ENCODE peak calls at places on chromosomes 13 and 19, in six cellular contexts. A is stomach, W is ovary, F is kidney, L is HCT116, N is psoas muscle. M is an unnamed sample. For H3K9me3, the result is how much of the 10 kb centered on the place peaks cover.

GRCh38 chr13:43991773-43992201 is 112.1 kb downstream of the LACC1 start:
- DNase-seq in L (no peak), W (no peak), F (no peak), A (no peak), N (no peak), M (no peak)

GRCh38 chr13:41259875-41260501 is 3.4 kb downstream of the MTRF1 start:
- DNase-seq in W (no peak), A (no peak), L (no peak), N (no peak), F (no peak), M (no peak)

GRCh38 chr13:113917523-113918371 is 53.9 kb upstream of the GAS6 start:
- DNase-seq in L (no peak), F (no peak), A (peak), N (no peak), W (peak), M (peak)

GRCh38 chr13:80168089-80168850 is 172.7 kb downstream of the SPRY2 start:
- DNase-seq in A (no peak), N (no peak), W (no peak), L (no peak), F (no peak), M (no peak)

GRCh38 chr13:98453254-98453843 is 123.6 kb downstream of the STK24 start:
- DNase-seq in F (no peak), W (no peak), L (no peak), A (no peak), N (no peak), M (no peak)

GRCh38 chr19:16893686-16893990 is 4.8 kb downstream of the F2RL3 start:
- DNase-seq in N (no peak), A (no peak), W (no peak), L (no peak), F (peak), M (no peak)

GRCh38 chr13:41960195-41960699 is 662 bp downstream of the VWA8 start:
- DNase-seq in L (no peak), W (no peak), A (no peak), F (no peak), N (no peak), M (no peak)

GRCh38 chr13:93522486-93522885 is 295.9 kb downstream of the GPC6 start:
- DNase-seq in W (no peak), L (no peak), F (no peak), N (no peak), A (no peak), M (no peak)

GRCh38 chr19:16660763-16661479 is at the start of gene TMEM38A:
- DNase-seq in W (peak), L (no peak), N (peak), F (peak), A (peak), M (peak)

GRCh38 chr13:77326905-77327604 is at the start of gene MYCBP2:
- DNase-seq in N (peak), L (peak), F (peak), W (peak), A (peak), M (peak)

GRCh38 chr19:46000497-46001246 is 5.4 kb downstream of the CCDC61 start:
- DNase-seq in A (peak), F (peak), N (peak), W (no peak), L (no peak), M (no peak)

GRCh38 chr19:36456831-36457230 is 32.5 kb downstream of the ZNF566 start:
- DNase-seq in N (no peak), F (no peak), L (no peak), A (no peak), W (no peak), M (no peak)

GRCh38 chr19:36460046-36460445 is 29.3 kb downstream of the ZNF566 start:
- DNase-seq in L (no peak), F (no peak), N (no peak), A (no peak), W (no peak), M (no peak)
- H3K9me3 ChIP-seq in L (under half), F (under half), N (half or more), A (under half), W (under half), M (under half)

GRCh38 chr13:51044023-51044665 is 66.9 kb downstream of the C13orf42 start:
- DNase-seq in L (no peak), F (no peak), A (no peak), N (no peak), W (no peak), M (no peak)
- TF ChIP-seq CTCF in L (no peak), F (no peak), A (no peak), N (no peak), W (no peak), M (no peak)

DNA sequence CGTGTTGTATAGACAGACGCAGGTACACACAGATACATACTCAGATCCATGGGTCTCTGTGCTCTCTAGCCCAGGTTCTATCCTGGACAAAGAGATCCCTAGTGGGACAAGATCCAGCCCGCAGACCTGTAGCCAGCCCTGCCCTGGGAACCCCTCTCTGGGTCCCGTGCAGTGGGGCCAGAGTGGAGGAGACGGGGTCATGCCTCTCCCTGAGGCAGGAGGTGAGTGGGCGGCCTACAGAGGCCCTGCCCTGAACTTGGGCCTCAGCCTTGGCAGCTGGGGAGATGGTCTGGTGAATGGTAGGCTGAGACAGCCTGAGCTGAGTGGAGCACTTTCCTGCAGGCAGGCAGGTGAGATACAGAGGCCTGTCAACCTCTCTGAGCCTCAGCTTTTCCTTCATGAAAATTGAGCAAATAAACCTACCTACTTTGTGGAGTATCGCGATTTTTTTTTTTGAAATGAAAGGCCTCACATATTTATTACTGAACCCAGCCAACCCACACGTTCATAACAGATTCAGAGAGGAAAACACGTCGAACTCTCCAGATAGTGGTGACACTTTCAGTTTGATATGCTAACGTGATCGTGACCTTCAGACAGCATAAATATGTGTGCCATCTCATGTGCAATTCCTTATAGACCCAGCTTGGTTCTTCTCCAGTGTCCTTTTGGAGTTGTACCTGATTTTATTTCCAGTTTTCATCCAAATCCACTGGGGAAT is 3.4 kb upstream of the JUND start:
- DNase-seq in F (no peak), W (peak), L (no peak), A (no peak), N (no peak), M (no peak)
- H3K4me3 ChIP-seq in F (no peak), W (no peak), L (no peak), A (no peak), N (no peak), M (no peak)

GRCh38 chr19:23974941-23975340 is 60.3 kb downstream of the ZNF726 start:
- DNase-seq in L (no peak), A (no peak), N (no peak), W (no peak), F (no peak), M (no peak)
- H3K9me3 ChIP-seq in L (under half), A (under half), N (under half), W (under half), F (under half), M (under half)

GRCh38 chr13:73849292-73849691 is 284.9 kb downstream of the KLF12 start:
- DNase-seq in F (no peak), L (peak), W (no peak), A (no peak), N (no peak), M (no peak)
- TF ChIP-seq CTCF in F (peak), L (peak), W (no peak), A (no peak), N (peak), M (no peak)

DNA sequence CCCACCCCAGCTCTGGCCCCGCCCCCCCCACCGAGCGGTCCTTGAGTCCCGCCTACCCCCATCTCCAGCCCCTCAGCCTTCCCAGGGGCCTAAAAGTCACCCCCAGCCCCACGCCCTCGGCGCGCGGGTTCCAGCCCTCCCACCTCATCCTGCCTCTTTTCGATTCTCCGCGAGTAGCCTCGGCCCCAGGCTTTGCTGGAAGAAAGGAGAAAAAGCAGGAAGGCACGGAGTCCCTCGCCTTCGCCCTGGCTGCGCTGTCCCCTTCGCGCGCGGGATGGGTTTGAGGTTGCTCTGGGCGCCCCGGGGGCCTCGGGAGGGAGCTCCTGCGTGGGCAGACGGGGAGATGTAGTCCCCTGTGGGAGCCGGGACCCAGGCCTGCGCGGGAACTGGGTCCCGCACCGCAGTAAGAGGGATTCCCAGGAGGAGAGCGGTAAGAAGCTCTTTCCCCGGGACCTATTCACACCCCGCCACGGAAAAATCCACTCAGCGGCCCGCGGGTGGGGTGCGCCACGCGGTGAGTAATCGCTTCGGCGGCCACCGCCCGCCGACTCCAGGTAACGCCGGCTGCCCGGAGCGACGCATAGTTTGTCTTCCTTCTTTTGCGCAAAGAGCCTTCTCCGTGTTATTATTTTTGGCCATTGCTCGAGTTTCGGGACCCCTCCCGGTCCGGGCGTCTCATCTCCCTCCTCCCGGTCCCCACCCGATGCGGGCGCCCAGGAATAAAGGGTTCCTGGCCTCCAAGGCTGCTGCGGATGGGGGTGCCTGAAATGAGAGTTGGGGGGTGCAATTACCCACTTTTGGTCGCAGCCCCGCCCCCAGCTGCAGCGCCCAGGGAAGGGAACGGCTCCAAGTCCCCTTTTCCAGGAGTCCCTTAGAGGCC is 863 bp upstream of the CRLF1 start:
- DNase-seq in A (no peak), F (no peak), L (no peak), W (no peak), N (no peak), M (no peak)
- H3K4me3 ChIP-seq in A (peak), F (no peak), L (peak), W (no peak), N (peak), M (no peak)

GRCh38 chr19:9313756-9314155 is 4.1 kb upstream of the ZNF699 start:
- DNase-seq in N (no peak), A (no peak), W (no peak), L (no peak), F (no peak), M (no peak)
- H3K9me3 ChIP-seq in N (under half), A (under half), W (under half), L (under half), F (under half), M (under half)

DNA sequence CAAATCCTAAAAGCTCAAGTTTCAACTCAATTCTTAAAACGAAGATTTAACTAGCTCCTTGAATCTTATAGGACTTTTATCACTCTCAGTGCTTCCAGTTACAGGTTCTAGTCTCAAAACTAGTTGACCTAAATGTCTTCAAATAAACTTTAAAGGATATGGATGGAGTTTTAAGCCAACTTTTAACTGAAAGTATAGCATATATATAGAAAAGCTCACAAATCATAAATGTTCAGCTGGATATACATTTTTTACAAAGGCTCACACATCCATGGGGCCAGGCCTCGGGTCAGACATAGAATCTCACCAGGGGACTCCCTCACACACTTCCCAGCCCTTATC is 47.1 kb upstream of the ARHGEF7 start:
- DNase-seq in L (no peak), A (no peak), N (no peak), F (no peak), W (no peak), M (no peak)
- TF ChIP-seq CTCF in L (no peak), A (no peak), N (no peak), F (no peak), W (no peak), M (no peak)